ENCODE peak calls at places on chromosomes 5 and 9, in five cellular contexts. Q is SK-N-SH, F is brain microvascular endothelial cell, C is ovary, J is fibroblast of lung. O is an unnamed sample.

GRCh38 chr5:161064297-161064696 is 212.3 kb upstream of the ATP10B start:
- DNase-seq in C (no peak), F (no peak), J (no peak), Q (no peak), O (no peak)

GRCh38 chr9:134933076-134933659 is 15.5 kb upstream of the FCN1 start:
- DNase-seq in J (no peak), Q (no peak), F (no peak), C (no peak), O (no peak)

GRCh38 chr5:181281077-181281983 is 20.4 kb upstream of the TRIM52 start:
- DNase-seq in F (no peak), C (no peak), J (no peak), Q (peak; percentile 94), O (no peak)

GRCh38 chr5:37815913-37816312 is 23.9 kb downstream of the GDNF start:
- DNase-seq in J (no peak), Q (no peak), F (no peak), C (no peak), O (no peak)

GRCh38 chr5:162593881-162594280 is 526.3 kb downstream of the GABRG2 start:
- DNase-seq in J (no peak), C (no peak), Q (peak; percentile 9), F (no peak), O (peak; percentile 1)

GRCh38 chr5:113034182-113034773 is 57.7 kb downstream of the DCP2 start:
- DNase-seq in Q (no peak), J (peak; percentile 99), F (peak; percentile 85), C (peak; percentile 15), O (no peak)

GRCh38 chr9:135906291-135907005 is 898 bp downstream of the CAMSAP1 start:
- DNase-seq in C (peak; percentile 51), F (no peak), J (peak; percentile 54), Q (peak; percentile 67), O (peak; percentile 58)

GRCh38 chr5:110099562-110099961 is 409.8 kb downstream of the MAN2A1 start:
- DNase-seq in Q (no peak), C (no peak), J (peak; percentile 10), F (no peak), O (no peak)

GRCh38 chr5:141330299-141331080 is at the start of gene PCDHGA1:
- DNase-seq in J (peak; percentile 40), Q (peak; percentile 35), F (peak; percentile 66), C (no peak), O (peak; percentile 40)

GRCh38 chr5:170483701-170484458 is 19.9 kb upstream of the KCNIP1 start:
- DNase-seq in Q (no peak), C (no peak), J (peak; percentile 63), F (peak; percentile 24), O (peak; percentile 13)

GRCh38 chr5:60287174-60287771 is 393.7 kb upstream of the PDE4D start:
- DNase-seq in F (peak; percentile 61), Q (peak; percentile 46), C (no peak), J (peak; percentile 52), O (peak; percentile 66)

GRCh38 chr9:88537743-88538055 is 2.7 kb downstream of the NXNL2 start:
- DNase-seq in C (peak; percentile 66), F (peak; percentile 78), Q (peak; percentile 50), J (peak; percentile 83), O (peak; percentile 2)

GRCh38 chr5:131209506-131210191 is 38.9 kb downstream of the LYRM7 start:
- DNase-seq in F (no peak), J (no peak), C (no peak), Q (no peak), O (no peak)

GRCh38 chr5:148615644-148616283 is 38.6 kb downstream of the HTR4 start:
- DNase-seq in F (peak; percentile 31), J (peak; percentile 44), Q (no peak), C (no peak), O (peak; percentile 27)

GRCh38 chr9:82021198-82021597 is 32.6 kb downstream of the SPATA31D1 start:
- DNase-seq in C (no peak), F (peak; percentile 88), J (peak; percentile 100), Q (no peak), O (peak; percentile 99)

GRCh38 chr9:994005-994404 is 17.6 kb downstream of the DMRT3 start:
- DNase-seq in C (no peak), J (no peak), Q (no peak), F (no peak), O (no peak)

GRCh38 chr9:995192-995591 is 18.7 kb downstream of the DMRT3 start:
- DNase-seq in F (no peak), C (no peak), Q (no peak), J (peak; percentile 11), O (peak; percentile 56)

GRCh38 chr9:995776-996175 is 19.3 kb downstream of the DMRT3 start:
- DNase-seq in J (peak; percentile 69), Q (no peak), F (peak; percentile 11), C (no peak), O (peak; percentile 83)
- H3K4me3 ChIP-seq in J (no peak overlapping the region), Q (no peak overlapping the region), F (no peak overlapping the region), C (no peak overlapping the region), O (no peak overlapping the region)

DNA sequence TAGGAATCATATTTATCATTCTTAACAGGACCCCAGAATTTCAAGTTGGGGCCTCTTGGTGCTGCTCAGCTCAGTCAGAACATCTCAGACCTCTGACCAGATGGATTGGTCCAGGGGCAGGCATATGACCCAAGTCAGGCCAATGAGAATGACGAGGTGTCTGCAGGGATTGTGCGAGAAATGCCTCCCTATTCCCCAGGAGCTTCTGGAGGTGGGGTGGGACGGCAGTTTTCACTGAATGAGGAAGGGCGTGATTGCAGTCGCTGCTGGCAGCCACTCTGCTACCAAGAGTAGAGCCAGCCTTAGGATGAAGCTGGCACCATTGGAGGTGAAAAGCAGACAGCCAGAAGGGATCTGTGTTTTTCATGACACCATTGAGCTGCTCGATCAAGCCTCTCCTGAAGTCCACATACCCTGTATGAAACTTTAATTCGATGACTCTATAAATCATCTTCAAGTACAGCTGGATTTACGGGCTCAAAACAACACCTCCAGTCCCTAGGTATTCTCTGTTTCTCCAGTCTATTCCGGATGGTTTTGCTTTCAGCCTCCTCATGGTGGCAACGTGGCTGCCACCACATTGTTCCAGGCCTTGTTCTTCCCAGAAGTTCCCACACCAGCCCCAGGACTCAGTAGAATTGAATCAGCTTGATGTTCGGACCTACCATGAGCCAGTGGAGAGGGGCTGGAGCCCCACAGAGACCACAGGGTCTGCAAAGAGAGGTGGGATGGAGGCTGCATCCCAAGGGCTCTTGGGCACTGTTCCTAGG is 70.2 kb upstream of the ADAMTS2 start:
- DNase-seq in C (no peak), Q (peak; percentile 4), F (no peak), J (no peak), O (no peak)
- H3K27me3 ChIP-seq in C (no peaks in the 10 kb centered on the region), Q (no peaks in the 10 kb centered on the region), F (no peaks in the 10 kb centered on the region), J (no peaks in the 10 kb centered on the region), O (no peaks in the 10 kb centered on the region)

GRCh38 chr5:144309265-144309664 is 138.6 kb downstream of the KCTD16 start:
- DNase-seq in F (no peak), C (no peak), Q (no peak), J (peak; percentile 9), O (no peak)

GRCh38 chr5:144308211-144308610 is 137.5 kb downstream of the KCTD16 start:
- DNase-seq in Q (no peak), F (no peak), J (no peak), C (no peak), O (no peak)

GRCh38 chr5:144307726-144308125 is 137.1 kb downstream of the KCTD16 start:
- DNase-seq in C (no peak), Q (no peak), F (no peak), J (no peak), O (no peak)

DNA sequence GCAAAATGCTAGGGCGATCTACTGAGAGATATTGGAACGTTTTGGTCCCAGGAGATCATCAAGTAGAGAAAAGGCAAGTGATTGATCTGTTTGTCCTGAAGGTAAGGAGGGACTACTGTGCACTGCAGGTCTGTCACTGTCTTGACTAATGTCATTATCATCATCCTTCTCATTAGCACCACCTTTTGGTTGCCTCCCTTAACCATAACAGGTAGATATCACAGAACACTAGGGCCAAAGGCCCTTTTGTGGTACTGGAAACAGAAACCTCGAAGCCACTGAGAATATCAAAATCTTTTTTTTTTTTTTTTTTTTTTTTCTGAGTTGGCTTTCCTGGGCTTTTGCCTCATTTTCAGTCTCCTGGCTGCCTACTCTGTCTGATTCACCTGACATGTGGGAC is 134.0 kb downstream of the KCTD16 start:
- DNase-seq in C (no peak), Q (no peak), J (no peak), F (no peak), O (no peak)
- TF ChIP-seq CTCF in C (no peak), Q (no peak), J (no peak), F (no peak), O (no peak)

DNA sequence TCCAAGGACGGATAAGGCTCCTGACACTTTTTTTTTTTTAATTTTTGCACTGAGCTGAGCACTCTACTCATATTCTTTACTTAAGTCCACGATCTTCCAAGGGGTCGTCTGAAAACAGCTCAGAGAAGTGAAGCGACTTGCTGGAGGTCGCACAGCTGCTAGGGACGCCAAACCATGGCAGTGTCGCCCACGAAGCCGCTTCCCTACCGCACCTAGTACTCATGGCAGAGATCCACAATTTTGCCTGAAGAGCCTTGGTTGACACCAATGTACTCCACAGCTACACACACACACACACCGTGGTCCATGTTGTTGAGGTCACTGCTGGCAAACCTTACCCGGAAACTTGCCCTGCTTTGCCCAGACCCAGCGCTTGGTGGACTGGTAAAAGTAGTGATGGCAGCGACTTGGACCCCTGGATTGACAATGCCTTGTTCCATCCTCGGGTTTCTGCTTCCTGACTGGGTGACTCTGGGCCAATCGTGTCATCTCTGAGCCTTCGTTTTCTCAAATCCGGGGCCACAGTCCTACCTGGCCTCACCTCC is 519 bp upstream of the SLIT3 start:
- DNase-seq in Q (peak; percentile 32), F (no peak), J (peak; percentile 23), C (no peak), O (peak; percentile 4)
- H3K4me3 ChIP-seq in Q (peak overlapping the region; percentile 75), F (peak overlapping the region; percentile 47), J (peak overlapping the region; percentile 59), C (peak overlapping the region; percentile 66), O (peak overlapping the region; percentile 37)

DNA sequence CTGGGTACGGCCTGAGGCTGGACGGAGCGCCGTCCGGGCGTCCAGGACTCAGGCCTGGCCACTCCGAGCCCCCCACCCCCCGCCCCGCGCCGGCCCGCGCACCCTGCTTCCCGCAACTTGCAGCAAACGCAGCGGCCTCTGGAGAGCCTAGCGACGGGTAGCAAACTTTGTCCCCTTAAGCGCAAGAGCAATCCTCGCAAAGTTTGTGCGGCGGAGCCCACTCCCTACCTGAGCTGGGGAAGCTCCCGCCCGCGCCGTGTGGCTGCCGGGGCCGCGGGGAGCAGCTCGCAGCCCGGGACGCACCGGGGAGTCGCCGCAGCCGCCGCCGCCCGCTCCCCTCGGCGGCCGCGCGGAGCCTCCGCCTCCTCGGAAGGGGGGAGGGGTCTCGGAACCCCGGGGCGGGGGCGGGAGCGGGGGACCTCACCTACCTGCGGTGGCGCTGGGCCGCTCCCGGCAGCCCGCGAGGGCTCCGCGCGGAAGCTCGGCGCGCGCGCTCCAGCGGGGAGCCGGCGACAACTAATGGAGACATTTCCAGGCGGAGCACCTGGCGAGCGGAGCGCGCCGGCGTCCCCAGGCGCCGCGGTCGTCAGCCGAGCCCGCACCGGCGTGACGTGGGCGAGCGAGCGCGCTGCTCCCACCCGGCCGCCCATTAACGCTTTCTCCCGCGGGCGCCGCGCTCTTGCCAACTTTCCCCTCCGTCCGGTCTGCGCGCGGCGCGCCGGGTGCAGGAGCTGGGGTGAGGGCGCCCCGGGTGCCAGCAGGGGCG is 4.1 kb upstream of the IRX4 start:
- DNase-seq in J (no peak), Q (no peak), C (no peak), F (no peak), O (no peak)
- H3K27me3 ChIP-seq in J (peaks cover 41% of the 10 kb centered on the region), Q (peaks cover 90% of the 10 kb centered on the region), C (no peaks in the 10 kb centered on the region), F (peaks cover 72% of the 10 kb centered on the region), O (peaks cover 45% of the 10 kb centered on the region)

DNA sequence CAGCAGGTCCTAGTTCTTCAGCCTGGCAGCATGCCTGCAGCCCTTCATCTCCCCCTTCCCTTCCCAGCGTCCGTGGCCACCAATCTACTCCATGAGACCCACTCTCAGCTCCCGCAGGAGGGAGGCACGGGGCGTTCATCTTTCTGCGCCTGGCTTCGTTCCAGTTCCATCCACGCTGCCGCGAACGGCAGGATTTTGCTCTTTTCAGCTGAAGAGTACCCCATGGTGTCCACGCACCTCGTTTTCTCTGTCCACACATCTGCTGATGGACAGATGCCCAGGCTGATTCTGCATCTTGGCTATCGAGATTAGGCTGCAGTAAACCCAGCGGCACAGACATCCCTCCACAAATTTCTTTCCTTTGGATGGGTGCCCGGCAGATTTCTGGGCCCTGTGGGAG is 30.6 kb upstream of the NKD2 start:
- DNase-seq in F (no peak), C (no peak), Q (peak; percentile 66), J (no peak), O (no peak)
- TF ChIP-seq CTCF in F (no peak), C (no peak), Q (no peak), J (no peak), O (no peak)